ENCODE peak calls at places on chromosomes 4 and X, in ten cellular contexts. One of them, this sample, is unnamed.

GRCh38 chr4:126328914-126329313 is 1014.2 kb downstream of the FAT4 start:
- DNase-seq in HCT116: no peak
- DNase-seq in foreskin keratinocyte: no peak
- DNase-seq in tibial nerve: no peak
- DNase-seq in fibroblast of mammary gland: no peak
- DNase-seq in neural crest cell: no peak
- DNase-seq in HFF-Myc: no peak
- DNase-seq in colonic mucosa: no peak
- DNase-seq in left ventricle myocardium inferior: no peak
- DNase-seq in thyroid gland: no peak
- DNase-seq in this sample: no peak

GRCh38 chr4:188680004-188680666 is 540.9 kb downstream of the TRIML1 start:
- DNase-seq in foreskin keratinocyte: no peak
- DNase-seq in HFF-Myc: no peak
- DNase-seq in thyroid gland: no peak
- DNase-seq in tibial nerve: no peak
- DNase-seq in colonic mucosa: no peak
- DNase-seq in neural crest cell: no peak
- DNase-seq in left ventricle myocardium inferior: no peak
- DNase-seq in HCT116: no peak
- DNase-seq in fibroblast of mammary gland: no peak
- DNase-seq in this sample: no peak

GRCh38 chr4:81404294-81404693 is 67.4 kb downstream of the RASGEF1B start:
- DNase-seq in fibroblast of mammary gland: peak
- DNase-seq in HFF-Myc: no peak
- DNase-seq in colonic mucosa: no peak
- DNase-seq in HCT116: no peak
- DNase-seq in thyroid gland: no peak
- DNase-seq in foreskin keratinocyte: no peak
- DNase-seq in left ventricle myocardium inferior: no peak
- DNase-seq in neural crest cell: no peak
- DNase-seq in tibial nerve: no peak
- DNase-seq in this sample: no peak

GRCh38 chr4:3858046-3858730 is 92.0 kb downstream of the ADRA2C start:
- DNase-seq in fibroblast of mammary gland: no peak
- DNase-seq in colonic mucosa: no peak
- DNase-seq in tibial nerve: no peak
- DNase-seq in neural crest cell: no peak
- DNase-seq in foreskin keratinocyte: no peak
- DNase-seq in HCT116: no peak
- DNase-seq in HFF-Myc: no peak
- DNase-seq in left ventricle myocardium inferior: no peak
- DNase-seq in thyroid gland: no peak
- DNase-seq in this sample: no peak

GRCh38 chr4:137705171-137705783 is 173.0 kb upstream of the PCDH18 start:
- DNase-seq in left ventricle myocardium inferior: no peak
- DNase-seq in tibial nerve: no peak
- DNase-seq in thyroid gland: no peak
- DNase-seq in fibroblast of mammary gland: peak
- DNase-seq in neural crest cell: no peak
- DNase-seq in colonic mucosa: no peak
- DNase-seq in HCT116: no peak
- DNase-seq in foreskin keratinocyte: peak
- DNase-seq in HFF-Myc: peak
- DNase-seq in this sample: no peak

GRCh38 chr4:162852642-162853041 is 314.0 kb downstream of the NAF1 start:
- DNase-seq in HFF-Myc: no peak
- DNase-seq in left ventricle myocardium inferior: no peak
- DNase-seq in HCT116: no peak
- DNase-seq in tibial nerve: no peak
- DNase-seq in colonic mucosa: no peak
- DNase-seq in thyroid gland: no peak
- DNase-seq in neural crest cell: no peak
- DNase-seq in fibroblast of mammary gland: no peak
- DNase-seq in foreskin keratinocyte: no peak
- DNase-seq in this sample: no peak

GRCh38 chrX:10119399-10119990 is 37.3 kb upstream of the CLCN4 start:
- DNase-seq in HFF-Myc: peak
- DNase-seq in HCT116: peak
- DNase-seq in thyroid gland: peak
- DNase-seq in fibroblast of mammary gland: peak
- DNase-seq in neural crest cell: peak
- DNase-seq in tibial nerve: peak
- DNase-seq in foreskin keratinocyte: peak
- DNase-seq in colonic mucosa: peak
- DNase-seq in left ventricle myocardium inferior: no peak
- DNase-seq in this sample: peak

GRCh38 chr4:102392033-102392744 is 46.9 kb upstream of the SLC39A8 start:
- DNase-seq in foreskin keratinocyte: no peak
- DNase-seq in colonic mucosa: no peak
- DNase-seq in tibial nerve: no peak
- DNase-seq in left ventricle myocardium inferior: no peak
- DNase-seq in HFF-Myc: no peak
- DNase-seq in thyroid gland: no peak
- DNase-seq in HCT116: no peak
- DNase-seq in fibroblast of mammary gland: no peak
- DNase-seq in neural crest cell: no peak
- DNase-seq in this sample: no peak

GRCh38 chr4:171979461-171979860 is 166.3 kb downstream of the GALNTL6 start:
- DNase-seq in fibroblast of mammary gland: no peak
- DNase-seq in thyroid gland: no peak
- DNase-seq in left ventricle myocardium inferior: no peak
- DNase-seq in foreskin keratinocyte: no peak
- DNase-seq in HCT116: no peak
- DNase-seq in neural crest cell: no peak
- DNase-seq in HFF-Myc: no peak
- DNase-seq in colonic mucosa: no peak
- DNase-seq in tibial nerve: no peak
- DNase-seq in this sample: no peak

GRCh38 chr4:3145251-3145908 is 70.9 kb downstream of the HTT start:
- DNase-seq in HCT116: no peak
- DNase-seq in left ventricle myocardium inferior: no peak
- DNase-seq in fibroblast of mammary gland: peak
- DNase-seq in foreskin keratinocyte: peak
- DNase-seq in HFF-Myc: no peak
- DNase-seq in colonic mucosa: no peak
- DNase-seq in neural crest cell: no peak
- DNase-seq in tibial nerve: no peak
- DNase-seq in thyroid gland: no peak
- DNase-seq in this sample: no peak

GRCh38 chr4:112327950-112328349 is 30.8 kb downstream of the ALPK1 start:
- DNase-seq in tibial nerve: no peak
- DNase-seq in HCT116: peak
- DNase-seq in left ventricle myocardium inferior: no peak
- DNase-seq in colonic mucosa: no peak
- DNase-seq in fibroblast of mammary gland: peak
- DNase-seq in HFF-Myc: peak
- DNase-seq in foreskin keratinocyte: peak
- DNase-seq in thyroid gland: no peak
- DNase-seq in neural crest cell: no peak
- DNase-seq in this sample: peak

GRCh38 chr4:26206339-26206738 is 114.5 kb upstream of the RBPJ start:
- DNase-seq in foreskin keratinocyte: no peak
- DNase-seq in HFF-Myc: no peak
- DNase-seq in HCT116: no peak
- DNase-seq in neural crest cell: no peak
- DNase-seq in tibial nerve: peak
- DNase-seq in thyroid gland: no peak
- DNase-seq in colonic mucosa: no peak
- DNase-seq in fibroblast of mammary gland: peak
- DNase-seq in left ventricle myocardium inferior: no peak
- DNase-seq in this sample: no peak

GRCh38 chrX:66221856-66222255 is 57.8 kb downstream of the HEPH start:
- DNase-seq in HCT116: no peak
- DNase-seq in fibroblast of mammary gland: no peak
- DNase-seq in colonic mucosa: no peak
- DNase-seq in neural crest cell: no peak
- DNase-seq in tibial nerve: no peak
- DNase-seq in left ventricle myocardium inferior: no peak
- DNase-seq in thyroid gland: no peak
- DNase-seq in HFF-Myc: no peak
- DNase-seq in foreskin keratinocyte: no peak
- DNase-seq in this sample: no peak

GRCh38 chr4:57184378-57185031 is 74.3 kb upstream of the IGFBP7 start:
- DNase-seq in HCT116: no peak
- DNase-seq in neural crest cell: no peak
- DNase-seq in HFF-Myc: no peak
- DNase-seq in tibial nerve: no peak
- DNase-seq in colonic mucosa: no peak
- DNase-seq in foreskin keratinocyte: no peak
- DNase-seq in thyroid gland: no peak
- DNase-seq in fibroblast of mammary gland: no peak
- DNase-seq in left ventricle myocardium inferior: no peak
- DNase-seq in this sample: no peak

GRCh38 chr4:141020801-141021261 is 112.4 kb downstream of the RNF150 start:
- DNase-seq in HFF-Myc: no peak
- DNase-seq in tibial nerve: no peak
- DNase-seq in thyroid gland: no peak
- DNase-seq in foreskin keratinocyte: no peak
- DNase-seq in fibroblast of mammary gland: peak
- DNase-seq in HCT116: no peak
- DNase-seq in left ventricle myocardium inferior: no peak
- DNase-seq in colonic mucosa: no peak
- DNase-seq in neural crest cell: no peak
- DNase-seq in this sample: no peak

GRCh38 chrX:31166416-31166815 is 94.6 kb upstream of the FTHL17 start:
- DNase-seq in fibroblast of mammary gland: no peak
- DNase-seq in left ventricle myocardium inferior: no peak
- DNase-seq in neural crest cell: no peak
- DNase-seq in foreskin keratinocyte: no peak
- DNase-seq in thyroid gland: no peak
- DNase-seq in HFF-Myc: no peak
- DNase-seq in colonic mucosa: no peak
- DNase-seq in HCT116: no peak
- DNase-seq in tibial nerve: no peak
- DNase-seq in this sample: no peak

GRCh38 chr4:45325112-45325462 is 598.7 kb upstream of the GNPDA2 start:
- DNase-seq in left ventricle myocardium inferior: no peak
- DNase-seq in colonic mucosa: no peak
- DNase-seq in foreskin keratinocyte: no peak
- DNase-seq in HCT116: no peak
- DNase-seq in fibroblast of mammary gland: no peak
- DNase-seq in neural crest cell: no peak
- DNase-seq in thyroid gland: no peak
- DNase-seq in tibial nerve: no peak
- DNase-seq in HFF-Myc: no peak
- DNase-seq in this sample: no peak

GRCh38 chr4:9971711-9972110 is 49.6 kb downstream of the SLC2A9 start:
- DNase-seq in thyroid gland: no peak
- DNase-seq in foreskin keratinocyte: no peak
- DNase-seq in HFF-Myc: no peak
- DNase-seq in neural crest cell: no peak
- DNase-seq in HCT116: no peak
- DNase-seq in colonic mucosa: no peak
- DNase-seq in tibial nerve: no peak
- DNase-seq in fibroblast of mammary gland: no peak
- DNase-seq in left ventricle myocardium inferior: no peak
- DNase-seq in this sample: no peak

GRCh38 chr4:144754562-144755410 is 108.8 kb downstream of the HHIP start:
- DNase-seq in thyroid gland: no peak
- DNase-seq in tibial nerve: no peak
- DNase-seq in HCT116: peak
- DNase-seq in neural crest cell: no peak
- DNase-seq in foreskin keratinocyte: peak
- DNase-seq in HFF-Myc: no peak
- DNase-seq in colonic mucosa: no peak
- DNase-seq in fibroblast of mammary gland: peak
- DNase-seq in left ventricle myocardium inferior: no peak
- DNase-seq in this sample: no peak
- TF ChIP-seq CTCF in thyroid gland: no peak
- TF ChIP-seq CTCF in tibial nerve: no peak
- TF ChIP-seq CTCF in HCT116: peak
- TF ChIP-seq CTCF in neural crest cell: peak
- TF ChIP-seq CTCF in foreskin keratinocyte: peak
- TF ChIP-seq CTCF in HFF-Myc: peak
- TF ChIP-seq CTCF in colonic mucosa: no peak
- TF ChIP-seq CTCF in fibroblast of mammary gland: peak
- TF ChIP-seq CTCF in left ventricle myocardium inferior: peak
- TF ChIP-seq CTCF in this sample: no peak

GRCh38 chr4:67332627-67333026 is 212.7 kb downstream of the CENPC start:
- DNase-seq in HCT116: no peak
- DNase-seq in left ventricle myocardium inferior: no peak
- DNase-seq in neural crest cell: peak
- DNase-seq in tibial nerve: no peak
- DNase-seq in thyroid gland: no peak
- DNase-seq in colonic mucosa: no peak
- DNase-seq in HFF-Myc: no peak
- DNase-seq in foreskin keratinocyte: peak
- DNase-seq in fibroblast of mammary gland: peak
- DNase-seq in this sample: peak
- TF ChIP-seq CTCF in HCT116: peak
- TF ChIP-seq CTCF in left ventricle myocardium inferior: peak
- TF ChIP-seq CTCF in neural crest cell: peak
- TF ChIP-seq CTCF in tibial nerve: no peak
- TF ChIP-seq CTCF in thyroid gland: no peak
- TF ChIP-seq CTCF in colonic mucosa: no peak
- TF ChIP-seq CTCF in HFF-Myc: no peak
- TF ChIP-seq CTCF in foreskin keratinocyte: peak
- TF ChIP-seq CTCF in fibroblast of mammary gland: peak
- TF ChIP-seq CTCF in this sample: peak

GRCh38 chr4:122218762-122219161 is 66.6 kb downstream of the BLTP1 start:
- DNase-seq in HCT116: no peak
- DNase-seq in colonic mucosa: no peak
- DNase-seq in thyroid gland: no peak
- DNase-seq in fibroblast of mammary gland: peak
- DNase-seq in HFF-Myc: no peak
- DNase-seq in left ventricle myocardium inferior: no peak
- DNase-seq in neural crest cell: no peak
- DNase-seq in foreskin keratinocyte: no peak
- DNase-seq in tibial nerve: no peak
- DNase-seq in this sample: no peak
- TF ChIP-seq CTCF in HCT116: peak
- TF ChIP-seq CTCF in colonic mucosa: peak
- TF ChIP-seq CTCF in thyroid gland: peak
- TF ChIP-seq CTCF in fibroblast of mammary gland: peak
- TF ChIP-seq CTCF in HFF-Myc: peak
- TF ChIP-seq CTCF in left ventricle myocardium inferior: peak
- TF ChIP-seq CTCF in neural crest cell: peak
- TF ChIP-seq CTCF in foreskin keratinocyte: peak
- TF ChIP-seq CTCF in tibial nerve: peak
- TF ChIP-seq CTCF in this sample: peak

DNA sequence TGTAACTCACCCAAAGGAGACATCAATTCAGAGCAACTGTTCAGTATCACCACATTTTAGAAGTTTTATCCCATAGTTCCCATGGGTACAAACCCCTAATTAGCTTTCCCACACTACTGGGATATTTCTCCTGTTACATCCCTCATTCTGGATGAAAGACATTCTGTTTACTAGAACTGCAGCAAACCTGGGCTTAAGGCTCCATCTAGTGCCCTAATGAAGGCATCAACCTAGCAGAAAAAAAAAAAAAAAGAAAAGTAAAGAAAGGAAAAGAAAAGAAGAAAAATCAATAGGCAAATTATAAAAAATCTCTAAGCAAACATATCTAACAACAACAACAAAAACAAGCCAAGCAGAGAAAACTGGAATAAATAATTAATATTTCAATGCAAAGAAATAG is 133.7 kb upstream of the CPXCR1 start:
- DNase-seq in HFF-Myc: no peak
- DNase-seq in HCT116: no peak
- DNase-seq in colonic mucosa: no peak
- DNase-seq in left ventricle myocardium inferior: no peak
- DNase-seq in neural crest cell: no peak
- DNase-seq in foreskin keratinocyte: peak
- DNase-seq in thyroid gland: no peak
- DNase-seq in tibial nerve: no peak
- DNase-seq in fibroblast of mammary gland: peak
- DNase-seq in this sample: no peak
- TF ChIP-seq CTCF in HFF-Myc: no peak
- TF ChIP-seq CTCF in HCT116: no peak
- TF ChIP-seq CTCF in colonic mucosa: no peak
- TF ChIP-seq CTCF in left ventricle myocardium inferior: peak
- TF ChIP-seq CTCF in neural crest cell: peak
- TF ChIP-seq CTCF in foreskin keratinocyte: no peak
- TF ChIP-seq CTCF in thyroid gland: no peak
- TF ChIP-seq CTCF in tibial nerve: no peak
- TF ChIP-seq CTCF in fibroblast of mammary gland: peak
- TF ChIP-seq CTCF in this sample: no peak